ENCODE peak calls at places on chromosomes 11 and 22, in six cellular contexts. One of them, this sample, is unnamed.

GRCh38 chr11:130798280-130798679 is 118.0 kb downstream of the SNX19 start:
- DNase-seq in keratinocyte: peak; percentile 90
- DNase-seq in cardiac fibroblast: peak; percentile 93
- DNase-seq in activated B cell treated with CpG ODN at 0.5 μM for 24 hours: no peak
- DNase-seq in AG09309: peak; percentile 91
- DNase-seq in type B pancreatic cell: no peak
- DNase-seq in this sample: peak; percentile 78

GRCh38 chr11:112172362-112172994 is 2.8 kb upstream of the BCO2 start:
- DNase-seq in AG09309: no peak
- DNase-seq in keratinocyte: no peak
- DNase-seq in activated B cell treated with CpG ODN at 0.5 μM for 24 hours: no peak
- DNase-seq in type B pancreatic cell: no peak
- DNase-seq in cardiac fibroblast: peak; percentile 34
- DNase-seq in this sample: peak; percentile 31

GRCh38 chr11:125429174-125429707 is 66.8 kb downstream of the FEZ1 start:
- DNase-seq in keratinocyte: no peak
- DNase-seq in type B pancreatic cell: no peak
- DNase-seq in AG09309: no peak
- DNase-seq in cardiac fibroblast: peak; percentile 64
- DNase-seq in activated B cell treated with CpG ODN at 0.5 μM for 24 hours: no peak
- DNase-seq in this sample: peak; percentile 38

GRCh38 chr11:61769169-61769920 is 16.9 kb downstream of the MYRF start:
- DNase-seq in type B pancreatic cell: no peak
- DNase-seq in activated B cell treated with CpG ODN at 0.5 μM for 24 hours: no peak
- DNase-seq in keratinocyte: no peak
- DNase-seq in AG09309: no peak
- DNase-seq in cardiac fibroblast: no peak
- DNase-seq in this sample: no peak

GRCh38 chr22:39967996-39968968 is 8.1 kb downstream of the TMA7B start:
- DNase-seq in cardiac fibroblast: no peak
- DNase-seq in type B pancreatic cell: no peak
- DNase-seq in AG09309: no peak
- DNase-seq in keratinocyte: no peak
- DNase-seq in activated B cell treated with CpG ODN at 0.5 μM for 24 hours: no peak
- DNase-seq in this sample: no peak

GRCh38 chr11:71284525-71285092 is 32.2 kb upstream of the SHANK2 start:
- DNase-seq in type B pancreatic cell: no peak
- DNase-seq in cardiac fibroblast: no peak
- DNase-seq in keratinocyte: no peak
- DNase-seq in AG09309: no peak
- DNase-seq in activated B cell treated with CpG ODN at 0.5 μM for 24 hours: no peak
- DNase-seq in this sample: no peak

GRCh38 chr22:24513706-24514240 is 18.6 kb downstream of the UPB1 start:
- DNase-seq in cardiac fibroblast: no peak
- DNase-seq in AG09309: no peak
- DNase-seq in type B pancreatic cell: no peak
- DNase-seq in activated B cell treated with CpG ODN at 0.5 μM for 24 hours: no peak
- DNase-seq in keratinocyte: no peak
- DNase-seq in this sample: no peak

GRCh38 chr22:38657248-38657909 is 941 bp downstream of the CBY1 start:
- DNase-seq in AG09309: no peak
- DNase-seq in cardiac fibroblast: peak; percentile 10
- DNase-seq in activated B cell treated with CpG ODN at 0.5 μM for 24 hours: peak; percentile 19
- DNase-seq in keratinocyte: no peak
- DNase-seq in type B pancreatic cell: no peak
- DNase-seq in this sample: no peak

GRCh38 chr22:35305525-35306070 is 5.9 kb downstream of the TOM1 start:
- DNase-seq in keratinocyte: no peak
- DNase-seq in type B pancreatic cell: peak; percentile 40
- DNase-seq in activated B cell treated with CpG ODN at 0.5 μM for 24 hours: no peak
- DNase-seq in AG09309: peak; percentile 31
- DNase-seq in cardiac fibroblast: no peak
- DNase-seq in this sample: no peak

GRCh38 chr11:125166347-125166841 is 1.8 kb downstream of the PKNOX2 start:
- DNase-seq in keratinocyte: no peak
- DNase-seq in activated B cell treated with CpG ODN at 0.5 μM for 24 hours: no peak
- DNase-seq in type B pancreatic cell: no peak
- DNase-seq in AG09309: no peak
- DNase-seq in cardiac fibroblast: peak; percentile 44
- DNase-seq in this sample: no peak

GRCh38 chr11:44728491-44728910 is 1.7 kb downstream of the TSPAN18 start:
- DNase-seq in type B pancreatic cell: no peak
- DNase-seq in AG09309: no peak
- DNase-seq in keratinocyte: no peak
- DNase-seq in activated B cell treated with CpG ODN at 0.5 μM for 24 hours: no peak
- DNase-seq in cardiac fibroblast: no peak
- DNase-seq in this sample: no peak

GRCh38 chr22:30416403-30416802 is 9.2 kb upstream of the MTFP1 start:
- DNase-seq in AG09309: no peak
- DNase-seq in keratinocyte: no peak
- DNase-seq in activated B cell treated with CpG ODN at 0.5 μM for 24 hours: no peak
- DNase-seq in type B pancreatic cell: no peak
- DNase-seq in cardiac fibroblast: peak; percentile 32
- DNase-seq in this sample: no peak

GRCh38 chr22:46078241-46079092 is 71.9 kb upstream of the PPARA start:
- DNase-seq in keratinocyte: no peak
- DNase-seq in cardiac fibroblast: peak; percentile 88
- DNase-seq in activated B cell treated with CpG ODN at 0.5 μM for 24 hours: no peak
- DNase-seq in AG09309: peak; percentile 69
- DNase-seq in type B pancreatic cell: no peak
- DNase-seq in this sample: no peak

GRCh38 chr11:13384837-13385417 is 78.1 kb downstream of the BTBD10 start:
- DNase-seq in activated B cell treated with CpG ODN at 0.5 μM for 24 hours: no peak
- DNase-seq in type B pancreatic cell: no peak
- DNase-seq in AG09309: peak; percentile 1
- DNase-seq in keratinocyte: peak; percentile 7
- DNase-seq in cardiac fibroblast: peak; percentile 64
- DNase-seq in this sample: peak; percentile 44

GRCh38 chr11:76659672-76660532 is 10.6 kb downstream of the LRRC32 start:
- DNase-seq in type B pancreatic cell: no peak
- DNase-seq in keratinocyte: no peak
- DNase-seq in cardiac fibroblast: no peak
- DNase-seq in activated B cell treated with CpG ODN at 0.5 μM for 24 hours: peak; percentile 14
- DNase-seq in AG09309: no peak
- DNase-seq in this sample: no peak

GRCh38 chr11:35142481-35143207 is 3.7 kb downstream of the CD44 start:
- DNase-seq in type B pancreatic cell: no peak
- DNase-seq in AG09309: no peak
- DNase-seq in activated B cell treated with CpG ODN at 0.5 μM for 24 hours: no peak
- DNase-seq in cardiac fibroblast: peak; percentile 82
- DNase-seq in keratinocyte: no peak
- DNase-seq in this sample: no peak

GRCh38 chr22:37559901-37560681 is at the start of gene CDC42EP1:
- DNase-seq in AG09309: no peak
- DNase-seq in activated B cell treated with CpG ODN at 0.5 μM for 24 hours: no peak
- DNase-seq in keratinocyte: no peak
- DNase-seq in type B pancreatic cell: no peak
- DNase-seq in cardiac fibroblast: peak; percentile 57
- DNase-seq in this sample: no peak

GRCh38 chr22:37904572-37905533 is 1.2 kb upstream of the MICALL1 start:
- DNase-seq in AG09309: peak; percentile 90
- DNase-seq in type B pancreatic cell: no peak
- DNase-seq in activated B cell treated with CpG ODN at 0.5 μM for 24 hours: peak; percentile 22
- DNase-seq in cardiac fibroblast: peak; percentile 100
- DNase-seq in keratinocyte: peak; percentile 98
- DNase-seq in this sample: peak; percentile 88

GRCh38 chr22:17120281-17120680 is 879 bp downstream of the TMEM121B start:
- DNase-seq in activated B cell treated with CpG ODN at 0.5 μM for 24 hours: peak; percentile 44
- DNase-seq in AG09309: no peak
- DNase-seq in type B pancreatic cell: peak; percentile 79
- DNase-seq in cardiac fibroblast: peak; percentile 19
- DNase-seq in keratinocyte: no peak
- DNase-seq in this sample: peak; percentile 12

GRCh38 chr22:17845790-17846189 is 71.5 kb upstream of the BID start:
- DNase-seq in activated B cell treated with CpG ODN at 0.5 μM for 24 hours: no peak
- DNase-seq in type B pancreatic cell: no peak
- DNase-seq in AG09309: no peak
- DNase-seq in keratinocyte: no peak
- DNase-seq in cardiac fibroblast: no peak
- DNase-seq in this sample: no peak

GRCh38 chr22:50527921-50528681 is 1.7 kb downstream of the TYMP start:
- DNase-seq in cardiac fibroblast: no peak
- DNase-seq in AG09309: no peak
- DNase-seq in keratinocyte: no peak
- DNase-seq in activated B cell treated with CpG ODN at 0.5 μM for 24 hours: no peak
- DNase-seq in type B pancreatic cell: no peak
- DNase-seq in this sample: no peak

GRCh38 chr11:62452261-62452660 is 33.4 kb downstream of the SCGB1A1 start:
- DNase-seq in keratinocyte: no peak
- DNase-seq in activated B cell treated with CpG ODN at 0.5 μM for 24 hours: no peak
- DNase-seq in AG09309: no peak
- DNase-seq in type B pancreatic cell: no peak
- DNase-seq in cardiac fibroblast: no peak
- DNase-seq in this sample: no peak

GRCh38 chr22:33126881-33127280 is 68.7 kb upstream of the SYN3 start:
- DNase-seq in activated B cell treated with CpG ODN at 0.5 μM for 24 hours: no peak
- DNase-seq in AG09309: no peak
- DNase-seq in type B pancreatic cell: no peak
- DNase-seq in keratinocyte: no peak
- DNase-seq in cardiac fibroblast: no peak
- DNase-seq in this sample: no peak
- TF ChIP-seq CTCF in activated B cell treated with CpG ODN at 0.5 μM for 24 hours: no peak
- TF ChIP-seq CTCF in AG09309: no peak
- TF ChIP-seq CTCF in type B pancreatic cell: peak; percentile 56
- TF ChIP-seq CTCF in keratinocyte: peak; percentile 57
- TF ChIP-seq CTCF in cardiac fibroblast: no peak
- TF ChIP-seq CTCF in this sample: no peak

DNA sequence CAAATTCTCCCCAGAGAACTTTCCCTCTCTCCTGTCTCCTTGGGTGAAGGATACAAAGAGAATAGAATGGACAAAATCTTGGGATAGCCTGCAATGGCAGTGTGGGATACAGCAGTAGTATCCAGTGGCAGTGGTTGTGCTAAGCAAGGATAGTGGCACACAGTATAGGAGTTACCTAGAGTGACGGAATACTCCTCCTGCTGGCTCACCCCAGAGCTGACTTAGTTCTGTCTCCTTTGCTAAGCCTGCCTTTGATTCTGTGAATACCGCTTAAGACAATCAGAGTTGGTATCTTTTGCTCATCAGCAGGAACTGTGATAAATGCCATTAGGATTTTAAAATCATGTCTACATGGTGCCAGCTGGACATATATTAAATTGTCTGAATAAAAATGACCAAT is 404.3 kb downstream of the JRKL start:
- DNase-seq in type B pancreatic cell: no peak
- DNase-seq in AG09309: no peak
- DNase-seq in activated B cell treated with CpG ODN at 0.5 μM for 24 hours: no peak
- DNase-seq in keratinocyte: no peak
- DNase-seq in cardiac fibroblast: no peak
- DNase-seq in this sample: no peak
- TF ChIP-seq CTCF in type B pancreatic cell: no peak
- TF ChIP-seq CTCF in AG09309: peak; percentile 38
- TF ChIP-seq CTCF in activated B cell treated with CpG ODN at 0.5 μM for 24 hours: no peak
- TF ChIP-seq CTCF in keratinocyte: peak; percentile 33
- TF ChIP-seq CTCF in cardiac fibroblast: no peak
- TF ChIP-seq CTCF in this sample: no peak

DNA sequence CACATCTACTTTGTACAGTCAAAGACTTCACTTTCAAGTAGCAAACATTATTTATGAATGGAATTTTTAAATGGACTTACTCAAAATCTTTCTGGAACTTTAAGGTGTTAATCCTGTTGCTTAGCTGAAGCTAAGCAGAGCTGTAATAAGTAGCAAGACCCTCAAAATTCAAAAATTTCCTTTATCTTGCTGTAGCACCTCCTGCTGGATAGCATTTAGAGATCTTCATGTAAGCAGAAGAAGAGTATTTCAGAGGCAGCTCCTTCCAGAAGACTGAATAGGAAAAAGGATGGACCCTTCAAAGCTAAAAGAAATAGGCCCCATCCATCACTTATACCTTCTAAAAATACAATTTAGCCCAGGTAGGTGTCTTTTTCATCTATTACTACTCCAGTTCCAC is 3.4 kb downstream of the PHF21A start:
- DNase-seq in keratinocyte: no peak
- DNase-seq in activated B cell treated with CpG ODN at 0.5 μM for 24 hours: no peak
- DNase-seq in AG09309: no peak
- DNase-seq in type B pancreatic cell: no peak
- DNase-seq in cardiac fibroblast: peak; percentile 24
- DNase-seq in this sample: no peak
- TF ChIP-seq CTCF in keratinocyte: peak; percentile 5
- TF ChIP-seq CTCF in activated B cell treated with CpG ODN at 0.5 μM for 24 hours: no peak
- TF ChIP-seq CTCF in AG09309: peak; percentile 12
- TF ChIP-seq CTCF in type B pancreatic cell: peak; percentile 57
- TF ChIP-seq CTCF in cardiac fibroblast: peak; percentile 30
- TF ChIP-seq CTCF in this sample: no peak

DNA sequence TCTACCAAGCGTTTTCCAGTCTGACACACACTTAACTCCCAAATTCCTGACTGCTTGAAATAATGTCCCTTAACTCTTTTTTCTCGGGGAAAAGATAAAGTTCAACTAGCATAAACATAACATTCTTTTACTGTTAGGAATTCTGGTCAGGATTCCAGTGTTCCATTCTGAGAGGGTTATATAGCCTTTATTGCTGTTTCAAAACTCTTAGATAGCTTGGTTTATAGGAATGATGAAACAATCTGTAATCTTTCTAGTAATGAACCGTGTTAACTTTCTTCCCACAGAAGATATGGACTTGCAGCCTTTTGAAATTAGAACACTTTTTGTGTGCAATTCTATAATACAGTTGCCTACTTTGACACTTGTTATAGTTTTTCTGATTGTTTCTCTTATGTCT is 8.6 kb downstream of the REXO2 start:
- DNase-seq in type B pancreatic cell: no peak
- DNase-seq in cardiac fibroblast: peak; percentile 8
- DNase-seq in activated B cell treated with CpG ODN at 0.5 μM for 24 hours: no peak
- DNase-seq in AG09309: peak; percentile 73
- DNase-seq in keratinocyte: no peak
- DNase-seq in this sample: no peak
- TF ChIP-seq CTCF in type B pancreatic cell: no peak
- TF ChIP-seq CTCF in cardiac fibroblast: no peak
- TF ChIP-seq CTCF in activated B cell treated with CpG ODN at 0.5 μM for 24 hours: no peak
- TF ChIP-seq CTCF in AG09309: no peak
- TF ChIP-seq CTCF in keratinocyte: no peak
- TF ChIP-seq CTCF in this sample: no peak

GRCh38 chr11:106076923-106077608 is at the start of gene KBTBD3:
- DNase-seq in cardiac fibroblast: peak; percentile 99
- DNase-seq in keratinocyte: peak; percentile 81
- DNase-seq in type B pancreatic cell: peak; percentile 97
- DNase-seq in activated B cell treated with CpG ODN at 0.5 μM for 24 hours: peak; percentile 91
- DNase-seq in AG09309: peak; percentile 97
- DNase-seq in this sample: peak; percentile 99
- TF ChIP-seq CTCF in cardiac fibroblast: peak; percentile 42
- TF ChIP-seq CTCF in keratinocyte: peak; percentile 35
- TF ChIP-seq CTCF in type B pancreatic cell: peak; percentile 66
- TF ChIP-seq CTCF in activated B cell treated with CpG ODN at 0.5 μM for 24 hours: no peak
- TF ChIP-seq CTCF in AG09309: peak; percentile 46
- TF ChIP-seq CTCF in this sample: peak; percentile 59